ENCODE peak calls at places on chromosomes 6 and 20, in four cellular contexts. One of them, this sample, is unnamed.

GRCh38 chr6:125700591-125701353 is 48.7 kb upstream of the HEY2 start:
- DNase-seq in type B pancreatic cell: no peak
- DNase-seq in cardiac fibroblast: no peak
- DNase-seq in stimulated activated CD8-positive, alpha-beta memory T cell treated with anti-CD3 and anti-CD28 coated beads, Interleukin-7, amount 100 ng/mL, for 1 hour: no peak
- DNase-seq in this sample: no peak

GRCh38 chr6:89194559-89194958 is 22.6 kb downstream of the GABRR1 start:
- DNase-seq in type B pancreatic cell: no peak
- DNase-seq in cardiac fibroblast: no peak
- DNase-seq in stimulated activated CD8-positive, alpha-beta memory T cell treated with anti-CD3 and anti-CD28 coated beads, Interleukin-7, amount 100 ng/mL, for 1 hour: no peak
- DNase-seq in this sample: no peak

GRCh38 chr20:1327827-1328679 is 886 bp downstream of the SDCBP2 start:
- DNase-seq in type B pancreatic cell: peak; percentile 47
- DNase-seq in cardiac fibroblast: no peak
- DNase-seq in stimulated activated CD8-positive, alpha-beta memory T cell treated with anti-CD3 and anti-CD28 coated beads, Interleukin-7, amount 100 ng/mL, for 1 hour: no peak
- DNase-seq in this sample: no peak

GRCh38 chr20:64103871-64104666 is 3.3 kb downstream of the NPBWR2 start:
- DNase-seq in type B pancreatic cell: no peak
- DNase-seq in cardiac fibroblast: no peak
- DNase-seq in stimulated activated CD8-positive, alpha-beta memory T cell treated with anti-CD3 and anti-CD28 coated beads, Interleukin-7, amount 100 ng/mL, for 1 hour: no peak
- DNase-seq in this sample: no peak

GRCh38 chr6:33983109-33983475 is 162.8 kb downstream of the GRM4 start:
- DNase-seq in type B pancreatic cell: peak; percentile 58
- DNase-seq in cardiac fibroblast: peak; percentile 6
- DNase-seq in stimulated activated CD8-positive, alpha-beta memory T cell treated with anti-CD3 and anti-CD28 coated beads, Interleukin-7, amount 100 ng/mL, for 1 hour: no peak
- DNase-seq in this sample: no peak

GRCh38 chr20:30610751-30611150 is 646.7 kb upstream of the DEFB115 start:
- DNase-seq in type B pancreatic cell: no peak
- DNase-seq in cardiac fibroblast: no peak
- DNase-seq in stimulated activated CD8-positive, alpha-beta memory T cell treated with anti-CD3 and anti-CD28 coated beads, Interleukin-7, amount 100 ng/mL, for 1 hour: no peak
- DNase-seq in this sample: no peak

GRCh38 chr6:6414946-6415345 is 94.5 kb upstream of the F13A1 start:
- DNase-seq in type B pancreatic cell: no peak
- DNase-seq in cardiac fibroblast: no peak
- DNase-seq in stimulated activated CD8-positive, alpha-beta memory T cell treated with anti-CD3 and anti-CD28 coated beads, Interleukin-7, amount 100 ng/mL, for 1 hour: no peak
- DNase-seq in this sample: no peak

GRCh38 chr6:80520195-80520594 is 413.7 kb downstream of the BCKDHB start:
- DNase-seq in type B pancreatic cell: no peak
- DNase-seq in cardiac fibroblast: peak; percentile 81
- DNase-seq in stimulated activated CD8-positive, alpha-beta memory T cell treated with anti-CD3 and anti-CD28 coated beads, Interleukin-7, amount 100 ng/mL, for 1 hour: no peak
- DNase-seq in this sample: no peak

GRCh38 chr6:139112146-139112545 is 22.7 kb upstream of the HECA start:
- DNase-seq in type B pancreatic cell: no peak
- DNase-seq in cardiac fibroblast: no peak
- DNase-seq in stimulated activated CD8-positive, alpha-beta memory T cell treated with anti-CD3 and anti-CD28 coated beads, Interleukin-7, amount 100 ng/mL, for 1 hour: no peak
- DNase-seq in this sample: no peak

GRCh38 chr20:25017257-25017803 is 24.8 kb upstream of the APMAP start:
- DNase-seq in type B pancreatic cell: no peak
- DNase-seq in cardiac fibroblast: no peak
- DNase-seq in stimulated activated CD8-positive, alpha-beta memory T cell treated with anti-CD3 and anti-CD28 coated beads, Interleukin-7, amount 100 ng/mL, for 1 hour: no peak
- DNase-seq in this sample: no peak

GRCh38 chr6:43809417-43810305 is 39.6 kb downstream of the VEGFA start:
- DNase-seq in type B pancreatic cell: no peak
- DNase-seq in cardiac fibroblast: peak; percentile 74
- DNase-seq in stimulated activated CD8-positive, alpha-beta memory T cell treated with anti-CD3 and anti-CD28 coated beads, Interleukin-7, amount 100 ng/mL, for 1 hour: no peak
- DNase-seq in this sample: no peak

GRCh38 chr6:22470454-22471368 is 98.7 kb upstream of the HDGFL1 start:
- DNase-seq in type B pancreatic cell: no peak
- DNase-seq in cardiac fibroblast: peak; percentile 65
- DNase-seq in stimulated activated CD8-positive, alpha-beta memory T cell treated with anti-CD3 and anti-CD28 coated beads, Interleukin-7, amount 100 ng/mL, for 1 hour: no peak
- DNase-seq in this sample: no peak

GRCh38 chr20:48945840-48946514 is 24.5 kb downstream of the ARFGEF2 start:
- DNase-seq in type B pancreatic cell: no peak
- DNase-seq in cardiac fibroblast: peak; percentile 46
- DNase-seq in stimulated activated CD8-positive, alpha-beta memory T cell treated with anti-CD3 and anti-CD28 coated beads, Interleukin-7, amount 100 ng/mL, for 1 hour: no peak
- DNase-seq in this sample: no peak

GRCh38 chr20:366042-366718 is 14.4 kb upstream of the TRIB3 start:
- DNase-seq in type B pancreatic cell: no peak
- DNase-seq in cardiac fibroblast: no peak
- DNase-seq in stimulated activated CD8-positive, alpha-beta memory T cell treated with anti-CD3 and anti-CD28 coated beads, Interleukin-7, amount 100 ng/mL, for 1 hour: no peak
- DNase-seq in this sample: no peak

GRCh38 chr6:155832596-155832995 is 377.0 kb upstream of the NOX3 start:
- DNase-seq in type B pancreatic cell: no peak
- DNase-seq in cardiac fibroblast: peak; percentile 61
- DNase-seq in stimulated activated CD8-positive, alpha-beta memory T cell treated with anti-CD3 and anti-CD28 coated beads, Interleukin-7, amount 100 ng/mL, for 1 hour: no peak
- DNase-seq in this sample: no peak

GRCh38 chr20:52226370-52226769 is 34.8 kb upstream of the ZFP64 start:
- DNase-seq in type B pancreatic cell: no peak
- DNase-seq in cardiac fibroblast: no peak
- DNase-seq in stimulated activated CD8-positive, alpha-beta memory T cell treated with anti-CD3 and anti-CD28 coated beads, Interleukin-7, amount 100 ng/mL, for 1 hour: no peak
- DNase-seq in this sample: no peak

GRCh38 chr6:144885817-144886216 is 600.7 kb downstream of the UTRN start:
- DNase-seq in type B pancreatic cell: no peak
- DNase-seq in cardiac fibroblast: no peak
- DNase-seq in stimulated activated CD8-positive, alpha-beta memory T cell treated with anti-CD3 and anti-CD28 coated beads, Interleukin-7, amount 100 ng/mL, for 1 hour: no peak
- DNase-seq in this sample: no peak

GRCh38 chr6:43723737-43724295 is 36.2 kb upstream of the MRPS18A start:
- DNase-seq in type B pancreatic cell: no peak
- DNase-seq in cardiac fibroblast: peak; percentile 77
- DNase-seq in stimulated activated CD8-positive, alpha-beta memory T cell treated with anti-CD3 and anti-CD28 coated beads, Interleukin-7, amount 100 ng/mL, for 1 hour: peak; percentile 33
- DNase-seq in this sample: peak; percentile 58

GRCh38 chr6:50185006-50185405 is 135.3 kb upstream of the DEFB112 start:
- DNase-seq in type B pancreatic cell: no peak
- DNase-seq in cardiac fibroblast: no peak
- DNase-seq in stimulated activated CD8-positive, alpha-beta memory T cell treated with anti-CD3 and anti-CD28 coated beads, Interleukin-7, amount 100 ng/mL, for 1 hour: no peak
- DNase-seq in this sample: no peak

GRCh38 chr6:18031680-18032256 is 44.3 kb upstream of the KIF13A start:
- DNase-seq in type B pancreatic cell: no peak
- DNase-seq in cardiac fibroblast: no peak
- DNase-seq in stimulated activated CD8-positive, alpha-beta memory T cell treated with anti-CD3 and anti-CD28 coated beads, Interleukin-7, amount 100 ng/mL, for 1 hour: no peak
- DNase-seq in this sample: no peak

GRCh38 chr20:62203378-62204030 is 16.6 kb downstream of the HRH3 start:
- DNase-seq in type B pancreatic cell: no peak
- DNase-seq in cardiac fibroblast: peak; percentile 59
- DNase-seq in stimulated activated CD8-positive, alpha-beta memory T cell treated with anti-CD3 and anti-CD28 coated beads, Interleukin-7, amount 100 ng/mL, for 1 hour: no peak
- DNase-seq in this sample: no peak

GRCh38 chr6:52176550-52176949 is 9.6 kb upstream of the IL17A start:
- DNase-seq in type B pancreatic cell: no peak
- DNase-seq in cardiac fibroblast: no peak
- DNase-seq in stimulated activated CD8-positive, alpha-beta memory T cell treated with anti-CD3 and anti-CD28 coated beads, Interleukin-7, amount 100 ng/mL, for 1 hour: no peak
- DNase-seq in this sample: no peak

GRCh38 chr6:166957087-166957804 is 896 bp upstream of the RNASET2 start:
- DNase-seq in type B pancreatic cell: no peak
- DNase-seq in cardiac fibroblast: no peak
- DNase-seq in stimulated activated CD8-positive, alpha-beta memory T cell treated with anti-CD3 and anti-CD28 coated beads, Interleukin-7, amount 100 ng/mL, for 1 hour: no peak
- DNase-seq in this sample: no peak

GRCh38 chr6:36660771-36661471 is 17.6 kb upstream of the CDKN1A start:
- DNase-seq in type B pancreatic cell: no peak
- DNase-seq in cardiac fibroblast: no peak
- DNase-seq in stimulated activated CD8-positive, alpha-beta memory T cell treated with anti-CD3 and anti-CD28 coated beads, Interleukin-7, amount 100 ng/mL, for 1 hour: no peak
- DNase-seq in this sample: no peak